ENCODE peak calls at places on chromosomes 11 and 22, in six cellular contexts. R is activated CD4-positive, alpha-beta memory T cell treated with anti-CD3 and anti-CD28 coated beads, Interleukin-2, amount 10 ng/mL, durations not matched to agents 7 days and 5 days; W is HCT116; T is NCI-H748 treated with DMSO at 0.1 percent for 48 hours; X is MG63; I is stimulated activated CD4-positive, alpha-beta T cell treated with anti-CD3 and anti-CD28 coated beads, Interleukin-4, amount 100 ng/mL, for 4 hours. Q is an unnamed sample.
A peak's percentile ranks its signal among the peaks of the same experiment; 100 is the strongest.

GRCh38 chr11:71094296-71095077 is 157.9 kb downstream of the SHANK2 start:
- DNase-seq in T (no peak), I (no peak), R (no peak), X (no peak), W (no peak), Q (no peak)

GRCh38 chr11:113411536-113411935 is 24.0 kb downstream of the ANKK1 start:
- DNase-seq in R (no peak), I (no peak), W (no peak), X (no peak), T (no peak), Q (no peak)

GRCh38 chr11:32173435-32173834 is 82.6 kb downstream of the RCN1 start:
- DNase-seq in T (peak; percentile 31), R (peak; percentile 22), W (peak; percentile 34), I (no peak), X (peak; percentile 44), Q (peak; percentile 6)

GRCh38 chr11:43992138-43992537 is 49.7 kb downstream of the C11orf96 start:
- DNase-seq in T (no peak), X (no peak), I (no peak), R (no peak), W (no peak), Q (no peak)

GRCh38 chr22:37639771-37640590 is 512 bp downstream of the SH3BP1 start:
- DNase-seq in T (no peak), R (peak; percentile 41), X (no peak), I (no peak), W (no peak), Q (no peak)

GRCh38 chr22:25235547-25236290 is 16.3 kb downstream of the CRYBB2 start:
- DNase-seq in R (peak; percentile 78), W (peak; percentile 84), X (peak; percentile 83), I (peak; percentile 28), T (peak; percentile 26), Q (peak; percentile 25)

GRCh38 chr22:40101417-40102101 is 76.2 kb upstream of the TNRC6B start:
- DNase-seq in W (no peak), X (no peak), R (no peak), T (no peak), I (no peak), Q (no peak)

GRCh38 chr11:25065711-25066110 is 568.9 kb downstream of the LUZP2 start:
- DNase-seq in X (no peak), W (no peak), T (no peak), R (no peak), I (no peak), Q (no peak)

GRCh38 chr11:10455637-10456487 is 798 bp downstream of the AMPD3 start:
- DNase-seq in T (peak; percentile 60), R (peak; percentile 85), W (peak; percentile 26), I (peak; percentile 79), X (peak; percentile 89), Q (no peak)

GRCh38 chr22:36544107-36544620 is 15.2 kb upstream of the EIF3D start:
- DNase-seq in W (no peak), I (no peak), T (no peak), X (no peak), R (no peak), Q (no peak)

GRCh38 chr11:118621071-118621815 is 13.8 kb downstream of the PHLDB1 start:
- DNase-seq in R (peak; percentile 29), W (peak; percentile 51), T (peak; percentile 59), X (peak; percentile 92), I (no peak), Q (peak; percentile 93)

GRCh38 chr11:27861706-27862430 is 161.6 kb upstream of the BDNF start:
- DNase-seq in T (no peak), I (no peak), X (peak; percentile 50), W (no peak), R (no peak), Q (no peak)

GRCh38 chr11:67389477-67389876 is 2.3 kb upstream of the RAD9A start:
- DNase-seq in X (no peak), R (peak; percentile 65), T (no peak), W (no peak), I (peak; percentile 46), Q (no peak)

GRCh38 chr11:59705281-59705680 is 8.4 kb downstream of the OR10V1 start:
- DNase-seq in T (no peak), R (no peak), X (no peak), I (no peak), W (no peak), Q (no peak)

GRCh38 chr11:130480721-130481140 is 32.3 kb downstream of the ADAMTS15 start:
- DNase-seq in R (no peak), T (no peak), X (peak; percentile 55), I (no peak), W (no peak), Q (no peak)

GRCh38 chr11:9205596-9205995 is 59.6 kb downstream of the DENND5A start:
- DNase-seq in I (no peak), T (no peak), X (no peak), R (no peak), W (no peak), Q (no peak)

GRCh38 chr11:102378818-102379217 is 31.8 kb downstream of the BIRC2 start:
- DNase-seq in I (no peak), X (no peak), R (no peak), W (no peak), T (no peak), Q (no peak)

GRCh38 chr11:14320020-14320419 is 39.0 kb downstream of the RRAS2 start:
- DNase-seq in I (no peak), X (no peak), T (no peak), R (peak; percentile 81), W (no peak), Q (no peak)